ENCODE peak calls at places on chromosome 1, in five cellular contexts. One of them, this sample, is unnamed.

GRCh38 chr1:156444407-156445001 is 56.1 kb downstream of the MEF2D start:
- DNase-seq in A549: peak
- DNase-seq in AG04449: no peak
- DNase-seq in astrocyte: no peak
- DNase-seq in mesenchymal stem cell: peak
- DNase-seq in this sample: peak

GRCh38 chr1:201053155-201053860 is 29.8 kb upstream of the KIF21B start:
- DNase-seq in A549: no peak
- DNase-seq in AG04449: no peak
- DNase-seq in astrocyte: no peak
- DNase-seq in mesenchymal stem cell: no peak
- DNase-seq in this sample: no peak

GRCh38 chr1:244971524-244972216 is 107.3 kb upstream of the HNRNPU start:
- DNase-seq in A549: no peak
- DNase-seq in AG04449: no peak
- DNase-seq in astrocyte: peak
- DNase-seq in mesenchymal stem cell: no peak
- DNase-seq in this sample: no peak

GRCh38 chr1:3573499-3573898 is 37.8 kb downstream of the MEGF6 start:
- DNase-seq in A549: no peak
- DNase-seq in AG04449: no peak
- DNase-seq in astrocyte: no peak
- DNase-seq in mesenchymal stem cell: no peak
- DNase-seq in this sample: no peak

GRCh38 chr1:91611498-91611917 is 110.9 kb downstream of the CDC7 start:
- DNase-seq in A549: peak
- DNase-seq in AG04449: no peak
- DNase-seq in astrocyte: peak
- DNase-seq in mesenchymal stem cell: no peak
- DNase-seq in this sample: peak

GRCh38 chr1:9180077-9180819 is 51.3 kb upstream of the GPR157 start:
- DNase-seq in A549: peak
- DNase-seq in AG04449: no peak
- DNase-seq in astrocyte: peak
- DNase-seq in mesenchymal stem cell: peak
- DNase-seq in this sample: peak

GRCh38 chr1:180862305-180862704 is 50.4 kb upstream of the KIAA1614 start:
- DNase-seq in A549: no peak
- DNase-seq in AG04449: no peak
- DNase-seq in astrocyte: no peak
- DNase-seq in mesenchymal stem cell: no peak
- DNase-seq in this sample: peak

GRCh38 chr1:180691322-180691721 is 59.5 kb downstream of the XPR1 start:
- DNase-seq in A549: no peak
- DNase-seq in AG04449: no peak
- DNase-seq in astrocyte: peak
- DNase-seq in mesenchymal stem cell: no peak
- DNase-seq in this sample: no peak

GRCh38 chr1:24199291-24199900 is 12.3 kb upstream of the IFNLR1 start:
- DNase-seq in A549: peak
- DNase-seq in AG04449: no peak
- DNase-seq in astrocyte: peak
- DNase-seq in mesenchymal stem cell: peak
- DNase-seq in this sample: peak
- H3K4me3 ChIP-seq in A549: no peak
- H3K4me3 ChIP-seq in AG04449: no peak
- H3K4me3 ChIP-seq in astrocyte: no peak
- H3K4me3 ChIP-seq in mesenchymal stem cell: no peak
- H3K4me3 ChIP-seq in this sample: no peak

GRCh38 chr1:51268675-51269033 is 32.6 kb downstream of the RNF11 start:
- DNase-seq in A549: no peak
- DNase-seq in AG04449: no peak
- DNase-seq in astrocyte: peak
- DNase-seq in mesenchymal stem cell: no peak
- DNase-seq in this sample: no peak
- H3K4me3 ChIP-seq in A549: no peak
- H3K4me3 ChIP-seq in AG04449: no peak
- H3K4me3 ChIP-seq in astrocyte: no peak
- H3K4me3 ChIP-seq in mesenchymal stem cell: no peak
- H3K4me3 ChIP-seq in this sample: no peak

DNA sequence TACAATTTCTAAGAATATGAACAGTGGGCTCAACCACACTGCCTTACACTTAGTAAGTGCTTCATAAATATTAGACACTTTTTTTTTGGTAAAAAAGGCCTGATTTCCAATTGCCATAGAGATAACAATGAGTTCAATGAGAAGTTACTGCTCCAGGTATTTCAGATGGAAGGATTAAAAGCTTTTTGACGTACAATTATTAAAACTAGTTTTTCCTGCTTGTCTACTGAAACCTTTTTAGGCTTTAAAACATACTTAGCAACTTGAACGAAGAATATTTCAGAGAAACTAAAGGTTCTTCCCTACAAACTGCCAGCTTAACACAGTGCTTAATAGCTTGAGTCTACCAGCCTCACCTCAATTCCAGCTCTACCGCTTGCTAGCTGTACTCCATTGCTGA is 43.7 kb downstream of the TRIT1 start:
- DNase-seq in A549: no peak
- DNase-seq in AG04449: no peak
- DNase-seq in astrocyte: no peak
- DNase-seq in mesenchymal stem cell: no peak
- DNase-seq in this sample: no peak
- H3K4me3 ChIP-seq in A549: no peak
- H3K4me3 ChIP-seq in AG04449: no peak
- H3K4me3 ChIP-seq in astrocyte: no peak
- H3K4me3 ChIP-seq in mesenchymal stem cell: no peak
- H3K4me3 ChIP-seq in this sample: no peak

DNA sequence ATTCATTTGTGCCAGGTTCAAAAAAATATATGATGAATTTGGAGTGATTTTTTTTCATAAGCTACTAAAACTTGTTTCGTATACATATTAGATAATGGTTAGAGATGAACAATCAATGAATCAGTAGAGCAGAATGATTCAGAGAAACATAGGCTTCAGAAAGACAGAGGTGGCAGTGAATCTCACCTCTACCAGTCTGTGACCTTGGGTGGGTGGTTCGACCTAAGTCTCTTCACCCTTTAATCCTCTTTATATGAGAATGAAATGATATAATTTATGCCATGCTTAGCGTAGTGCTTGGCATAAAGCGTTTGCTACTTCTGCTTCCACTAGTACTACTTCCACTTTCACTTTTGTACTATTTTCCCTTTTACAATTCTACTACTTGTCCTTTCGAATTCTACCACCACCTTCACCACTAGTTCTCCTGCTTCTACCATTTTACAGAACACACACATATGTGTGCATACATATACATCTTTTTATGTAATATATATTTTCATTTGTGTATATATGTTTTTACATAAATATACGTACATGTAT is 45.1 kb downstream of the FYB2 start:
- DNase-seq in A549: no peak
- DNase-seq in AG04449: no peak
- DNase-seq in astrocyte: no peak
- DNase-seq in mesenchymal stem cell: no peak
- DNase-seq in this sample: no peak
- H3K4me3 ChIP-seq in A549: no peak
- H3K4me3 ChIP-seq in AG04449: no peak
- H3K4me3 ChIP-seq in astrocyte: no peak
- H3K4me3 ChIP-seq in mesenchymal stem cell: no peak
- H3K4me3 ChIP-seq in this sample: no peak